ENCODE peak calls at places on chromosomes 11 and 22, in four cellular contexts. K is AG09309, S is cardiac fibroblast, L is heart left ventricle. Q is an unnamed sample.
A peak's percentile ranks its signal among the peaks of the same experiment; 100 is the strongest.

GRCh38 chr11:96470521-96470920 is 80.7 kb downstream of the JRKL start:
- DNase-seq in K (no peak), S (no peak), L (no peak), Q (no peak)

GRCh38 chr22:35449829-35450689 is 50.1 kb downstream of the MCM5 start:
- DNase-seq in K (no peak), S (no peak), L (no peak), Q (no peak)

GRCh38 chr11:82406611-82407010 is 327.1 kb downstream of the FAM181B start:
- DNase-seq in K (no peak), S (no peak), L (no peak), Q (no peak)

GRCh38 chr11:122186439-122187080 is 70.5 kb upstream of the BLID start:
- DNase-seq in K (peak; percentile 99), S (peak; percentile 98), L (no peak), Q (peak; percentile 98)

GRCh38 chr11:19895776-19896175 is 183.1 kb downstream of the NAV2 start:
- DNase-seq in K (no peak), S (no peak), L (no peak), Q (no peak)

GRCh38 chr22:28955817-28956216 is 72.4 kb downstream of the ZNRF3 start:
- DNase-seq in K (no peak), S (no peak), L (no peak), Q (no peak)

GRCh38 chr22:31343235-31344191 is 2.6 kb downstream of the PATZ1 start:
- DNase-seq in K (no peak), S (peak; percentile 39), L (peak; percentile 48), Q (peak; percentile 30)

GRCh38 chr11:77602385-77603105 is 12.8 kb downstream of the AQP11 start:
- DNase-seq in K (peak; percentile 64), S (peak; percentile 80), L (no peak), Q (peak; percentile 78)

GRCh38 chr11:69138265-69138664 is 17.5 kb upstream of the SMIM38 start:
- DNase-seq in K (peak; percentile 10), S (peak; percentile 72), L (no peak), Q (peak; percentile 70)

GRCh38 chr11:11241284-11241683 is 111.8 kb downstream of the CSNK2A3 start:
- DNase-seq in K (no peak), S (no peak), L (no peak), Q (no peak)

GRCh38 chr11:86513746-86514373 is 139.2 kb downstream of the CCDC81 start:
- DNase-seq in K (no peak), S (no peak), L (no peak), Q (no peak)

GRCh38 chr22:42577623-42578240 is 24.0 kb downstream of the SERHL2 start:
- DNase-seq in K (no peak), S (no peak), L (no peak), Q (no peak)

GRCh38 chr11:75461136-75461535 is 28.1 kb upstream of the KLHL35 start:
- DNase-seq in K (no peak), S (no peak), L (peak; percentile 10), Q (no peak)

DNA sequence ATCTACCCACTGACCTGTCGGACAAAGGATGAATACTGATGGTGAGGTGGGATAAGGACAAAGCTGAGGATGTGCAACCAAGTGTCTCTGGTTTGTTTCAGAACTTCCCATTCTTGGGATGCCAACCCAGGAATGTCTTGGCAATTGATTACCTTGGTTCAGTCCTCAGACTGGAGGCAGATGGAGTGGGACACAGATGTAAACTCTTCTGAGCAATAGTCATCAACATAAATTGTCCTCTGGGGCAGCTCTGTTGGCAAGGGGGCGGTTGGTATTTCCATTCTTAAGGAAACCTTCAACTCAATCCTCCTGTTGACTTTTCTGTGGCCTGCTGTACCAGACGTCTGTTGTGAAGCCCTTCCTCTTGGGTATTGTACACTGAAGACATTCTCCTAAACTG is 6.8 kb downstream of the ABTB2 start:
- DNase-seq in K (no peak), S (no peak), L (no peak), Q (no peak)
- H3K4me3 ChIP-seq in K (no peak overlapping the region), S (no peak overlapping the region), L (no peak overlapping the region), Q (no peak overlapping the region)

GRCh38 chr11:3202305-3202704 is 16.3 kb downstream of the MRGPRG start:
- DNase-seq in K (no peak), S (no peak), L (no peak), Q (no peak)

GRCh38 chr11:3201112-3201581 is 17.5 kb downstream of the MRGPRG start:
- DNase-seq in K (no peak), S (no peak), L (no peak), Q (no peak)

GRCh38 chr11:3201677-3202181 is 16.9 kb downstream of the MRGPRG start:
- DNase-seq in K (no peak), S (no peak), L (no peak), Q (no peak)

GRCh38 chr11:3203221-3204043 is 15.2 kb downstream of the MRGPRG start:
- DNase-seq in K (no peak), S (peak; percentile 13), L (no peak), Q (peak; percentile 36)

DNA sequence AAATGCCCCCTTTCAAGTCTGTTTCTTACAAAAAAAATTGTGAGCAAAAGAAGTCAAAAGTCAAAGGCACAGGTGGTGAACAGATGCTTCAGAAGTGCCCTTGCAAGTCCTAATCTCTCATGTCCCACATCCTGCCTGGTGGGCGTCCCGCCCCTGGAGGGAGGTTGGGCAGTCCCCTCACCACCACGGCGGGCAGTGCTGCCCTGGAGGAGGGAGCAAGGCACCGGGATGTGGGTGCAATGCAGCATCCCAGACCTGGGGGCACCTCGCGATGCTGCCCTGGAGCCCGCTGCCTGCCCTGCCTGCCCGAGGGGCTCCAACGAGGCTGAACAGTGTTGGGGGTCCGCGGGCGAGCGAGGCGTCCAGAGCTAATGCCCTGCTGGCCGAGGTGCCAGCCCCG is 15.9 kb downstream of the MRGPRG start:
- DNase-seq in K (no peak), S (no peak), L (no peak), Q (no peak)
- H3K4me3 ChIP-seq in K (no peak overlapping the region), S (no peak overlapping the region), L (no peak overlapping the region), Q (no peak overlapping the region)

GRCh38 chr11:114291381-114291780 is 4.8 kb upstream of the NNMT start:
- DNase-seq in K (no peak), S (peak; percentile 73), L (no peak), Q (peak; percentile 94)

GRCh38 chr11:114289779-114290178 is 6.4 kb upstream of the NNMT start:
- DNase-seq in K (no peak), S (no peak), L (no peak), Q (no peak)

GRCh38 chr11:114288139-114288538 is 8.1 kb upstream of the NNMT start:
- DNase-seq in K (no peak), S (no peak), L (no peak), Q (no peak)

GRCh38 chr11:114291847-114292680 is 4.1 kb upstream of the NNMT start:
- DNase-seq in K (no peak), S (peak; percentile 84), L (no peak), Q (peak; percentile 94)

GRCh38 chr11:114290503-114291239 is 5.5 kb upstream of the NNMT start:
- DNase-seq in K (no peak), S (peak; percentile 59), L (no peak), Q (peak; percentile 66)
- H3K4me3 ChIP-seq in K (peak overlapping the region; percentile 11), S (no peak overlapping the region), L (no peak overlapping the region), Q (no peak overlapping the region)

GRCh38 chr22:23122216-23122957 is 19.4 kb downstream of the RSPH14 start:
- DNase-seq in K (no peak), S (no peak), L (no peak), Q (no peak)

GRCh38 chr22:23121026-23121823 is 20.6 kb downstream of the RSPH14 start:
- DNase-seq in K (no peak), S (no peak), L (no peak), Q (no peak)

GRCh38 chr22:23119492-23120414 is 22.0 kb downstream of the RSPH14 start:
- DNase-seq in K (no peak), S (no peak), L (no peak), Q (no peak)

GRCh38 chr22:23118647-23119491 is 22.9 kb downstream of the RSPH14 start:
- DNase-seq in K (no peak), S (no peak), L (no peak), Q (no peak)

GRCh38 chr22:23120415-23120899 is 21.3 kb downstream of the RSPH14 start:
- DNase-seq in K (no peak), S (no peak), L (no peak), Q (no peak)
- H3K4me3 ChIP-seq in K (no peak overlapping the region), S (no peak overlapping the region), L (no peak overlapping the region), Q (no peak overlapping the region)

GRCh38 chr22:30197389-30197788 is 49.2 kb downstream of the LIF start:
- DNase-seq in K (no peak), S (no peak), L (no peak), Q (no peak)

GRCh38 chr22:30193031-30193794 is 53.3 kb downstream of the LIF start:
- DNase-seq in K (no peak), S (no peak), L (no peak), Q (no peak)

GRCh38 chr22:30196141-30196866 is 50.3 kb downstream of the LIF start:
- DNase-seq in K (peak; percentile 100), S (peak; percentile 99), L (peak; percentile 82), Q (peak; percentile 100)

GRCh38 chr22:30196867-30197336 is 49.7 kb downstream of the LIF start:
- DNase-seq in K (no peak), S (no peak), L (no peak), Q (no peak)

GRCh38 chr22:30195245-30196140 is 51.1 kb downstream of the LIF start:
- DNase-seq in K (no peak), S (no peak), L (no peak), Q (no peak)
- H3K4me3 ChIP-seq in K (no peak overlapping the region), S (no peak overlapping the region), L (no peak overlapping the region), Q (no peak overlapping the region)

GRCh38 chr11:62104816-62105610 is 18.8 kb upstream of the INCENP start:
- DNase-seq in K (peak; percentile 61), S (peak; percentile 94), L (no peak), Q (peak; percentile 71)
- H3K4me3 ChIP-seq in K (peak overlapping the region; percentile 21), S (no peak overlapping the region), L (peak overlapping the region; percentile 35), Q (peak overlapping the region; percentile 32)

GRCh38 chr22:32901925-32902324 is 100.4 kb downstream of the TIMP3 start:
- DNase-seq in K (no peak), S (no peak), L (no peak), Q (no peak)
- H3K4me3 ChIP-seq in K (no peak overlapping the region), S (no peak overlapping the region), L (no peak overlapping the region), Q (no peak overlapping the region)

GRCh38 chr11:118152020-118152551 is 537 bp downstream of the SCN4B start:
- DNase-seq in K (no peak), S (no peak), L (no peak), Q (no peak)
- H3K4me3 ChIP-seq in K (no peak overlapping the region), S (peak overlapping the region; percentile 25), L (peak overlapping the region; percentile 52), Q (no peak overlapping the region)